ENCODE peak calls at places on chromosomes 7 and 10, in six cellular contexts. Z is HepG2, B is GM12892, D is GM12878, S is K562, Y is H1. I is an unnamed sample.

GRCh38 chr7:136071106-136071505 is 93.9 kb upstream of the MTPN start:
- DNase-seq in Z (no peak), B (no peak), D (no peak), S (no peak), Y (no peak), I (no peak)

GRCh38 chr7:13352677-13353076 is 636.8 kb downstream of the ETV1 start:
- DNase-seq in Z (no peak), B (no peak), D (no peak), S (no peak), Y (no peak), I (no peak)

GRCh38 chr7:48158404-48158803 is 12.9 kb upstream of the ABCA13 start:
- DNase-seq in Z (no peak), B (no peak), D (no peak), S (no peak), Y (no peak), I (no peak)

GRCh38 chr10:49646256-49646870 is 32.5 kb downstream of the CHAT start:
- DNase-seq in Z (no peak), B (no peak), D (no peak), S (no peak), Y (no peak), I (no peak)

GRCh38 chr7:156829669-156830336 is 63.2 kb downstream of the LMBR1 start:
- DNase-seq in Z (no peak), B (no peak), D (no peak), S (no peak), Y (no peak), I (no peak)

GRCh38 chr10:49220679-49221078 is 32.5 kb upstream of the TMEM273 start:
- DNase-seq in Z (no peak), B (no peak), D (no peak), S (no peak), Y (no peak), I (no peak)

GRCh38 chr7:82562716-82563404 is 119.3 kb upstream of the CACNA2D1 start:
- DNase-seq in Z (no peak), B (no peak), D (no peak), S (no peak), Y (no peak), I (no peak)

GRCh38 chr10:30055094-30055701 is 4.2 kb downstream of the JCAD start:
- DNase-seq in Z (no peak), B (no peak), D (no peak), S (no peak), Y (no peak), I (no peak)

GRCh38 chr7:139034855-139035587 is 821 bp downstream of the ZC3HAV1L start:
- DNase-seq in Z (no peak), B (peak; percentile 56), D (no peak), S (no peak), Y (peak; percentile 64), I (peak; percentile 60)

GRCh38 chr7:1571261-1571650 is 1.4 kb upstream of the PSMG3 start:
- DNase-seq in Z (peak; percentile 35), B (no peak), D (no peak), S (no peak), Y (no peak), I (no peak)

GRCh38 chr10:79007037-79007842 is 61.5 kb upstream of the ZMIZ1 start:
- DNase-seq in Z (no peak), B (no peak), D (no peak), S (no peak), Y (no peak), I (no peak)

GRCh38 chr10:43221419-43222293 is 45.2 kb downstream of the RASGEF1A start:
- DNase-seq in Z (peak; percentile 23), B (no peak), D (no peak), S (peak; percentile 36), Y (peak; percentile 76), I (no peak)

GRCh38 chr10:48309711-48310226 is 3.3 kb downstream of the MAPK8 start:
- DNase-seq in Z (peak; percentile 41), B (no peak), D (no peak), S (peak; percentile 35), Y (no peak), I (no peak)

GRCh38 chr7:41641006-41641714 is 61.7 kb downstream of the INHBA start:
- DNase-seq in Z (no peak), B (no peak), D (no peak), S (no peak), Y (no peak), I (no peak)

GRCh38 chr10:62585211-62585758 is 211.1 kb downstream of the ZNF365 start:
- DNase-seq in Z (no peak), B (no peak), D (no peak), S (no peak), Y (no peak), I (no peak)

GRCh38 chr7:137878333-137878961 is 31.7 kb upstream of the DGKI start:
- DNase-seq in Z (no peak), B (no peak), D (no peak), S (peak; percentile 54), Y (no peak), I (no peak)

GRCh38 chr7:37633048-37633447 is 50.5 kb upstream of the GPR141 start:
- DNase-seq in Z (no peak), B (no peak), D (no peak), S (no peak), Y (no peak), I (no peak)

GRCh38 chr10:24360286-24361127 is 151.6 kb downstream of the KIAA1217 start:
- DNase-seq in Z (peak; percentile 50), B (no peak), D (no peak), S (peak; percentile 57), Y (peak; percentile 71), I (peak; percentile 19)

GRCh38 chr10:69464801-69465401 is 13.6 kb downstream of the TSPAN15 start:
- DNase-seq in Z (no peak), B (no peak), D (no peak), S (no peak), Y (no peak), I (no peak)

GRCh38 chr7:26403640-26404039 is 112.0 kb downstream of the SNX10 start:
- DNase-seq in Z (no peak), B (no peak), D (no peak), S (no peak), Y (no peak), I (no peak)

GRCh38 chr7:131072505-131073091 is 255.1 kb upstream of the MKLN1 start:
- DNase-seq in Z (no peak), B (no peak), D (no peak), S (peak; percentile 72), Y (no peak), I (no peak)

GRCh38 chr10:114551310-114551972 is 106.6 kb downstream of the ABLIM1 start:
- DNase-seq in Z (no peak), B (no peak), D (no peak), S (no peak), Y (no peak), I (no peak)

GRCh38 chr10:87053121-87053520 is 33.0 kb downstream of the FAM25A start:
- DNase-seq in Z (no peak), B (no peak), D (no peak), S (no peak), Y (no peak), I (no peak)

GRCh38 chr7:157830331-157830730 is 493.5 kb downstream of the DNAJB6 start:
- DNase-seq in Z (no peak), B (no peak), D (no peak), S (no peak), Y (no peak), I (no peak)

GRCh38 chr10:7544203-7544602 is 122.6 kb downstream of the ITIH5 start:
- DNase-seq in Z (no peak), B (no peak), D (no peak), S (no peak), Y (no peak), I (no peak)

GRCh38 chr10:86327954-86328705 is 38.5 kb downstream of the GRID1 start:
- DNase-seq in Z (no peak), B (no peak), D (no peak), S (no peak), Y (no peak), I (no peak)

GRCh38 chr7:99406557-99406956 is 1.8 kb downstream of the PDAP1 start:
- DNase-seq in Z (no peak), B (no peak), D (no peak), S (peak; percentile 53), Y (no peak), I (no peak)
- TF ChIP-seq POLR2AphosphoS5 in Z (no peak), B (no peak), D (no peak), S (peak; percentile 33), Y (no peak), I (no peak)

GRCh38 chr10:28937959-28938358 is 260.6 kb downstream of the BAMBI start:
- DNase-seq in Z (no peak), B (no peak), D (no peak), S (no peak), Y (no peak), I (no peak)

GRCh38 chr10:28942012-28942411 is 264.7 kb downstream of the BAMBI start:
- DNase-seq in Z (no peak), B (no peak), D (no peak), S (no peak), Y (no peak), I (no peak)

GRCh38 chr10:28940158-28940888 is 263.0 kb downstream of the BAMBI start:
- DNase-seq in Z (peak; percentile 91), B (no peak), D (no peak), S (no peak), Y (no peak), I (no peak)

GRCh38 chr10:28938745-28939144 is 261.4 kb downstream of the BAMBI start:
- DNase-seq in Z (no peak), B (no peak), D (no peak), S (no peak), Y (no peak), I (no peak)

GRCh38 chr10:28939352-28940157 is 262.2 kb downstream of the BAMBI start:
- DNase-seq in Z (peak; percentile 100), B (no peak), D (no peak), S (peak; percentile 82), Y (peak; percentile 92), I (no peak)
- TF ChIP-seq POLR2A in Z (peak; percentile 66), B (no peak), D (no peak), S (no peak), Y (no peak), I (no peak)

DNA sequence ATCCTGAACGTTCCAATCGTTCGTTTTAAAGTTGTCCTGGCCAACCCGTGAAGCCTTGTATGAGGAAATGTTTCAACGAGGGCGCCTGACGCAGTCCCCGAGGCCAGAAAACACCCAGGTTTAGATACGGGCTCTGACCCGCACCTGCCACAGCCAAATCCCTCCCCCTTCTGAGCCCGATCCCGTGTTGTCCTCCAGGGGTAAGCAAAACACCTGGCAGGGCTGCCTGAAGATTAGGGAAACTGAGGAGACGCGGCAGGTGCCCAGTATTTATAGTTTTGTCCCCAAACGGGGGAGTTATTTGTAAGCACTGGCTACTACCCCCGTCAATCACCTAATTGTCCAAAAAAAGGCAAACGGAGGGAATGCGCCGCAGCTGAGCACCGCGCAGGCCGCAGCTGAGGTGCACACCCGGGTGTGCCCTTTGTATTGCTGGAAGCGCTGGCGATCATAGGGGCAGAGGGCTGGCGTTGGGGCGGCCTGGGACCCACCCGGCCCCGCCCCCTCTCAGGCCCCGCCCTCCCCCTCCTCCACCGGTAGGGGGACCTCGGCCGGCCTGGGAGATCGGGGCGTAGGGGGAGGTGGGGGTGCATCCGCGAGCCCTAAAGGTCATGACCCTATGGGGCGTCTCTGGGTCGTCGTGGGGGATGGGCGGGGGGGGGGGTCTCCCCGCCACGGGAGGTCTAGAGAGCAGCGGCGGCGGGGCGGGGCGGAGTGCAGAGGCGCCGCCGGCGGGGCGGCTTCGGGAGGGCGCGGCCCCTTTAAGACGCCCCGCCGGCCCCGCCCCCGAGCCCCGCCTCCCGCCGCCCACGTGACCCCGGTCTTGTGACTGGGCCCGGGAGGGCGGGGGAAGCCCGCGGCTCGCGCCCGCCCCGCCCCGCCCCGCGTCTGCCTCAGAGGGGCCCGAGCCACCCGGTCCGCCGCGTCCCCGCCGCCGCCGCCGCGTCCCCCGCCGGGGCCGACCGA is at the start of gene BRI3:
- DNase-seq in Z (peak; percentile 78), B (peak; percentile 92), D (peak; percentile 12), S (peak; percentile 86), Y (peak; percentile 81), I (peak; percentile 96)
- TF ChIP-seq TAF1 in Z (peak; percentile 71), B (peak; percentile 10), D (no peak), S (no peak), Y (peak; percentile 64), I (no peak)

GRCh38 chr10:12264204-12264908 is 68.4 kb downstream of the CDC123 start:
- DNase-seq in Z (peak; percentile 12), B (peak; percentile 70), D (peak; percentile 99), S (peak; percentile 82), Y (peak; percentile 90), I (peak; percentile 78)
- TF ChIP-seq POLR2AphosphoS5 in Z (no peak), B (peak; percentile 35), D (peak; percentile 60), S (no peak), Y (no peak), I (peak; percentile 43)

I was measured in GM12891.